ENCODE peak calls at places on chromosomes 12 and 14, in five cellular contexts. Y, A, Q, O and V are unnamed samples.

GRCh38 chr12:57868870-57869609 is 22.5 kb upstream of the CTDSP2 start:
- DNase-seq in Y (no peak), A (no peak), O (no peak), Q (no peak), V (no peak)

GRCh38 chr14:24078146-24078545 is 6.8 kb downstream of the CPNE6 start:
- DNase-seq in Y (no peak), O (no peak), A (no peak), Q (no peak), V (no peak)

GRCh38 chr12:65741662-65742480 is 82.4 kb upstream of the HMGA2 start:
- DNase-seq in A (peak), O (peak), Q (no peak), Y (peak), V (no peak)

GRCh38 chr12:105825141-105825540 is 313.6 kb downstream of the NUAK1 start:
- DNase-seq in Y (no peak), A (no peak), O (no peak), Q (no peak), V (peak)

GRCh38 chr14:85542623-85543022 is 12.7 kb downstream of the FLRT2 start:
- DNase-seq in A (no peak), Q (no peak), Y (no peak), O (no peak), V (no peak)

GRCh38 chr14:105911006-105911847 is 384.8 kb downstream of the TMEM121 start:
- DNase-seq in Q (no peak), O (no peak), A (no peak), Y (no peak), V (no peak)

GRCh38 chr12:123059501-123059900 is 79.0 kb downstream of the ARL6IP4 start:
- DNase-seq in Y (no peak), A (no peak), Q (no peak), O (no peak), V (no peak)

GRCh38 chr14:90439874-90440442 is 43.1 kb downstream of the CALM1 start:
- DNase-seq in Q (no peak), Y (no peak), A (no peak), O (no peak), V (no peak)

GRCh38 chr12:71710276-71711125 is 24.6 kb downstream of the TMEM19 start:
- DNase-seq in Q (no peak), O (peak), A (no peak), Y (peak), V (peak)

GRCh38 chr14:37443461-37443860 is 151.6 kb downstream of the FOXA1 start:
- DNase-seq in A (no peak), Y (no peak), Q (no peak), O (no peak), V (no peak)

GRCh38 chr12:93113317-93114006 is 184.4 kb upstream of the EEA1 start:
- DNase-seq in Q (no peak), Y (no peak), A (peak), O (no peak), V (no peak)

GRCh38 chr12:124913474-124914391 is 717 bp downstream of the UBC start:
- DNase-seq in Y (peak), O (no peak), Q (peak), A (peak), V (no peak)

GRCh38 chr14:77809011-77809410 is 9.1 kb downstream of the ADCK1 start:
- DNase-seq in Q (no peak), Y (no peak), A (no peak), O (no peak), V (no peak)

GRCh38 chr12:47737936-47738335 is 12.6 kb upstream of the ENDOU start:
- DNase-seq in O (no peak), Q (no peak), A (no peak), Y (no peak), V (no peak)

GRCh38 chr12:42921741-42922511 is 332.4 kb upstream of the PRICKLE1 start:
- DNase-seq in O (no peak), A (no peak), Q (no peak), Y (no peak), V (peak)

GRCh38 chr12:49232940-49233841 is 31.7 kb upstream of the TUBA1C start:
- DNase-seq in O (no peak), Y (peak), A (peak), Q (peak), V (no peak)

GRCh38 chr12:53725824-53726223 is 1.4 kb downstream of the CALCOCO1 start:
- DNase-seq in Q (no peak), A (no peak), O (peak), Y (no peak), V (no peak)

GRCh38 chr12:112909693-112910092 is 2.9 kb downstream of the OAS1 start:
- DNase-seq in O (no peak), A (no peak), Q (no peak), Y (no peak), V (no peak)

GRCh38 chr12:128138125-128138524 is 128.8 kb upstream of the TMEM132C start:
- DNase-seq in Q (no peak), Y (no peak), A (no peak), O (no peak), V (no peak)

GRCh38 chr14:51525705-51526104 is 126.0 kb upstream of the FRMD6 start:
- DNase-seq in Q (no peak), O (no peak), Y (no peak), A (no peak), V (no peak)

GRCh38 chr14:25944020-25944419 is 653.8 kb downstream of the NOVA1 start:
- DNase-seq in A (no peak), Y (no peak), O (no peak), Q (no peak), V (no peak)

GRCh38 chr12:121300083-121300819 is 3.7 kb upstream of the CAMKK2 start:
- DNase-seq in A (no peak), O (no peak), Q (no peak), Y (no peak), V (no peak)

GRCh38 chr12:6383572-6384498 is at the start of gene LTBR:
- DNase-seq in Q (peak), A (peak), Y (peak), O (peak), V (peak)

GRCh38 chr14:100362311-100362927 is 39.3 kb downstream of the SLC25A47 start:
- DNase-seq in Y (no peak), Q (no peak), A (no peak), O (no peak), V (no peak)

GRCh38 chr14:105065280-105066228 is at the start of gene GPR132:
- DNase-seq in Q (peak), A (peak), O (no peak), Y (no peak), V (no peak)

GRCh38 chr14:71576472-71576871 is 355.8 kb upstream of the RGS6 start:
- DNase-seq in Q (no peak), A (no peak), Y (no peak), O (no peak), V (no peak)

GRCh38 chr12:45369065-45369464 is 153.2 kb downstream of the ANO6 start:
- DNase-seq in Y (peak), A (no peak), Q (no peak), O (no peak), V (no peak)

GRCh38 chr14:98871796-98872195 is 400.2 kb downstream of the BCL11B start:
- DNase-seq in O (no peak), Q (peak), Y (no peak), A (no peak), V (no peak)

GRCh38 chr12:117874842-117875434 is 93.9 kb downstream of the KSR2 start:
- DNase-seq in Q (peak), A (peak), Y (peak), O (peak), V (no peak)

GRCh38 chr12:68506619-68507018 is 104.1 kb upstream of the RAP1B start:
- DNase-seq in Y (no peak), Q (no peak), O (no peak), A (no peak), V (no peak)

GRCh38 chr12:98532687-98533304 is 17.4 kb downstream of the TMPO start:
- DNase-seq in A (no peak), Y (peak), O (peak), Q (no peak), V (no peak)

DNA sequence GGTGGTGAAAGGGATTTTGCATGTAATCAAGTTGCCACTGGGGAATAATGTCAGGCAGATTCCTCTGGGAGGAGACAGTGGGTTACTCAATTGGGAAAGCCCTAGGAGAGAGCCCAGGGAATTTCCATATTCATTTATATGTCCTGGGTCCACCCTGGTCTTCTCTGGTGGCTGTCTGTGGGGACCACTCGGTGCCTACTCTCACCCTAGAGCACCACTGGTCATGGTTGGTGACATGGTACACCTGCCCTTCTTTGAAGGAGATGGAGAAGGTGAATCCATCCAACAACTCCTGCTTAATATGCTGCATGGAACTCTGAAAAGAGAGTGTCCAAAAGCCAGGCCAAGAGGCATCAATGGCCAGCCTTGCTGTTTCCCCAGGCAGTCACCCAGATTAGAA is 12.8 kb upstream of the RERG start:
- DNase-seq in A (no peak), O (no peak), Q (no peak), Y (no peak), V (no peak)
- H3K27ac ChIP-seq in A (no peak), O (no peak), Q (no peak), Y (no peak), V (no peak)

DNA sequence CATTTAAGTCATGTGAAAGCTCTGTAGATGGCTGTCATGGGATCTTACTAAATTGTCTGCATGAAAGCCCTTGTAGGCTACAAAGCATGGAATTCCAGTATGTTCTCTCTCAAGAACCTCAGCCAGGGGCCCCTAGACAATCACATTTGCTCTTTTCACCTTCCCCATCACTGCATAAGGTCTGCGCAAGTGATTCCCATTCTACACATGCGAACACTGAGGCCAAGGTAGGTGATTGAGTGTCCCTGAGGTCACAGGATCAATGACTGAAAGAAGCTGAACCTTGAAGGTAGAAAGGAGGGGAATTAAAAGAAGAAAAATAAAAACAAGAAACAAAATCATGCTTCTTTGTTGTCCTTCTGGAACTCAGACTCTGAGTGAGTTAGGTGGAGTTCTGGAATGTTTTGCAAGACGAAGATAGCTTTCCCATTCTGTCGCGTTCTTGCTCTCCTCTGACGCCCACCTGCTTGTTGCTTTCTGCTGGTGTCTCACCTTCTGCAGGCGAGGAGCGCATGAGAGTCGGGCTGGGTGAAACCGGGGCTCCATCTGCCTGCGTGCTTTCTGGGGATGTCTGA is 79.9 kb downstream of the SPRING1 start:
- DNase-seq in Q (no peak), O (no peak), Y (no peak), A (no peak), V (no peak)
- H3K27ac ChIP-seq in Q (peak), O (peak), Y (no peak), A (peak), V (no peak)

GRCh38 chr14:53510281-53510912 is 357.3 kb upstream of the DDHD1 start:
- DNase-seq in O (peak), A (no peak), Q (no peak), Y (no peak), V (peak)

GRCh38 chr14:53509227-53509822 is 356.2 kb upstream of the DDHD1 start:
- DNase-seq in O (peak), A (peak), Y (no peak), Q (no peak), V (peak)

GRCh38 chr14:53515264-53515663 is 362.1 kb upstream of the DDHD1 start:
- DNase-seq in Q (no peak), Y (no peak), A (no peak), O (no peak), V (no peak)

DNA sequence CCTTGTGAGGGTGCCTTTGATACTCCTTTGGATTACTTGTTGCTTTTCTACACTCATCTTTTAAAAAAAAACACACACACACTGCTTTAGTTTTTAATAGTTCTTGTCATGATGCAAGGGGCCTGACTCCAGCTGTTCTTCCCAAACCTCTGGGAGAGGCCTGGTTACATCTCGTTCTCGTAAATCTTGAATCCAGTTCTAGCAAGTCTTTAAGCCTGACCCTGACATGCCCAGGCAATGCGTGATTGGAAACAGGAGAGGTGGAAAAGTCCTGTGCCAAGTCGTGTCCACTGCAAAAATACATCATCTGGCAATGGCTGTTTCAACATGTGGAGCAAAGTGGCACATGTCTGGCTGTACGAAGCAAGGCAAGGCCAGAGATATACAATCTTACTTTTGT is 356.7 kb upstream of the DDHD1 start:
- DNase-seq in A (peak), Q (no peak), Y (no peak), O (peak), V (peak)
- H3K27ac ChIP-seq in A (peak), Q (no peak), Y (no peak), O (peak), V (peak)

GRCh38 chr12:26906024-26906423 is 31.8 kb downstream of the INTS13 start:
- DNase-seq in O (no peak), Y (no peak), A (no peak), Q (no peak), V (no peak)

DNA sequence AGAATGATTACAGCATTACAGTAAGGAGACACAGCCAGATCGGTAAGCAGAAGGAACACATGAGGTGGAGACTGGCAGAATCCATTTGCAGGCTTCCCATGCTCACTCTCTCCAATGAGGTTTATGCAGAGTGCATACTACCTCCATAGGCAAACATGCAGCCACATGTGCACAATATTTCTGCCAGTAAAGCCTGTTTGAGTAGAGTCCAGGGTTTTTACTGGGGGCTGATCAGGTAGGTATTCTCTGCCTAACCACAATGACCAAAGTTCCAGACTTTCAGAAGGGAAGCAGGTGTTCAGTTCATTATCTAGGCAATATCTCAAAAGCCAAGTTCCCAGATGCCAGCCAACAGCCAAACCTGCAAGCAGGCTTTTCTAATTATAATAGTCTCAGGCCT is 31.1 kb downstream of the INTS13 start:
- DNase-seq in Y (no peak), Q (no peak), O (no peak), A (no peak), V (no peak)
- H3K27ac ChIP-seq in Y (no peak), Q (no peak), O (no peak), A (no peak), V (no peak)

DNA sequence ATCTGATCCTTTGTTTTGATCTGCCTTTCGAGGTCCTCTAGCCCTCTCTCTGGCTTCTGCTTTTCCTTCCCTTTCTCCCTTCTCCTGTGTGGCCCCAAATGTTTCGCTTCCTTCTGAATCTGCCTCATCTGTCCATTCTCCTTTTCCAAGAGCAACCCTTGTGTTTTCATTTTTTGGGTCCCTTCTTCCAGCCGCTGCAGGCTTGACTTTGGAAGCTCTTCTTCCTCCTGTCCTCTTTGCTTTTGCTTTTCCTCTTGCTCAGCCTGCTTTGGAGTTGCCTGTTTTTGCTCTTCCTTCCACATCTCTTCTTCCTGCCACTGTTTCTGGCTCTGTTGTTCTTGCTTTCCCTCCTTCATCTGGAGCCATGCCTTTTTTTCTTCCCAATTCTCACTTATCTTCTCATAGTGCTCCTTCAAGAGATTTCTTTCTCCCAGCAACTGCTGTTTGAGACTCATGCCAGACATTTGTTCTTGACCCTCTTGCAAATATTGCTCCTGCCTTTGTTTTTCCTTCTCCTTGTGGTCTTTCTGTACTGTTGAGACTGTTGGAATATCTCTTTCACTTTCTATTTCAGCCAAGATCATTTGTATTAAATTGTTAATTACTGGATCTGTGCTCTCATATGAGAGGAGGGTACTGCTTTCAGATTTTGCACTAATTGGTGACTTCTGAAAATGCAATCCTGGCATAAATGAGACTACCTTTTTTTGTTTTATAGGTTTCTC is 42.4 kb downstream of the FAM186A start:
- DNase-seq in A (no peak), Q (no peak), Y (no peak), O (no peak), V (no peak)
- H3K27ac ChIP-seq in A (peak), Q (no peak), Y (peak), O (no peak), V (no peak)

GRCh38 chr12:76878045-76878898 is 547 bp downstream of the CSRP2 start:
- DNase-seq in A (no peak), Y (no peak), Q (peak), O (peak), V (no peak)
- H3K27ac ChIP-seq in A (peak), Y (no peak), Q (no peak), O (peak), V (peak)

GRCh38 chr14:32004300-32004699 is 72.8 kb upstream of the ARHGAP5 start:
- DNase-seq in A (no peak), O (no peak), Q (no peak), Y (peak), V (no peak)

GRCh38 chr14:32007755-32008374 is 69.2 kb upstream of the ARHGAP5 start:
- DNase-seq in Y (no peak), O (no peak), Q (no peak), A (no peak), V (no peak)

GRCh38 chr14:32008602-32009193 is 68.4 kb upstream of the ARHGAP5 start:
- DNase-seq in Y (no peak), Q (no peak), A (no peak), O (no peak), V (no peak)

GRCh38 chr14:32009221-32009620 is 67.9 kb upstream of the ARHGAP5 start:
- DNase-seq in A (no peak), O (no peak), Y (no peak), Q (no peak), V (no peak)

DNA sequence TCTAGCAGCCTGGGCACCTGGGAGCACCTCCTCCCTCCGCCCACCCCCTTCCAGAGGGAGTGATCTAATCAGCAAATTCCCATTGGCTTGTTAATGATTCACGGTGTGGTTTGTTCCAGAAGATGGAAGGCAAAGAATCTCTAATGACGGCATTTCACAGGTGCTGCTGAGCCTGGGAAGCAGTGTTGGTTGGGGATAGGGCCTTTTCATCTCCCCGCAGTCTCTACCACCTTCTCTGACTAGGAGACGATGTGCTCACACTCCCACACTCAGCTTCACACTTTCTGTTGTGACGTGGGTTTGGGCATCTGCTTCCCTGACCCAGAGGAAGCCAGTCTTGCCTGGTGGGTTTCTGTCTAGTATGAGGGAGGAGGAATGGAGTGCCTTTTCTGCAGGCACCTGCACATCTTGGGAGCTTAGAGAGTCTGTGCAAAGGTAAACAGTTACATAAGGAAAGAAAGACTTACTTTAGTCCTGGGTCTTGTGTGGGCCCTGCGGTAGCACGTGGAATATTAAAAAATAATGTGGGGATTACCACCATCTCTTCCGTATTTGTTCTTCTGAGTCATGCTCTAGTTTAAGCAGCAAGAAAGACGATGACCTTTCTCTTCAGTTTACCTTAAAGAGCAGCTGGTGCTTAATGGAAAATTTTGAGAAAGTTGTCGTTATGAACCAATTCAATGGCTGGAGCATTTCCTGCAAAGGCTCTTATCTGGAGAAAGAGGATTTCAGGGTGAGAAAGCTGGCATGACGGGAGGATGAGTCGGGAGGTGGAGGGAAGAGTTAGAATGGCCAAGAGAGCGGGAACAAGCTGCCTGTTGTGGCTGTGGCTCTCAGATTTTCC is 70.6 kb upstream of the ARHGAP5 start:
- DNase-seq in Y (no peak), O (no peak), A (no peak), Q (no peak), V (no peak)
- H3K27ac ChIP-seq in Y (no peak), O (no peak), A (no peak), Q (no peak), V (no peak)

DNA sequence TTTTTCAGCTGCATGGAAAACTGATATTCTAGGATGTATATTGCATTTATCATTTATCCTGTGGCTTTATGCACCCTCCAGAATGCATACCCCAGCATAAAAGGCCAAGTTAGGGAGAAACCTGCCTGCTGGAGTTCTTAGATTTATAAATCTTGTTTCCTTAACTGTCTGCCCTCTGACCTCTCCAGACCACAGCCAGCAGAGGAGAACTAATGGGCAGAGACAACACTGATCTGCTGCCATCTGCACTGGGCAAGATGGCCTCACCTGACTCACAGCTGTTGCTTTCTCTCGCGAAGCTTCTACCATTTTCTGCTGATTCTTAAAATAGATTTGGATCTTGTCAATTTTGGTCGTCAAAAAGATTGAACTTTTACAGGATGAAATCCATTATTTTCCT is 65.8 kb downstream of the PPP2R5C start:
- DNase-seq in A (no peak), O (no peak), Y (no peak), Q (no peak), V (no peak)
- H3K27ac ChIP-seq in A (no peak), O (no peak), Y (no peak), Q (no peak), V (no peak)